ENCODE peak calls at places on chromosomes 1 and 21, in ten cellular contexts. A is GM12864, W is psoas muscle, M is fibroblast of pulmonary artery, G is progenitor cell of endocrine pancreas, H is astrocyte, S is glutamatergic neuron, K is colonic mucosa, I is heart right ventricle, Q is pancreas. T is an unnamed sample.

GRCh38 chr21:40964691-40965090 is 117.7 kb upstream of the DSCAM start:
- DNase-seq in I (no peak), G (no peak), A (no peak), H (peak), K (no peak), W (no peak), M (no peak), Q (no peak), S (no peak), T (no peak)

GRCh38 chr1:209527993-209528392 is 55.5 kb upstream of the CAMK1G start:
- DNase-seq in M (peak), I (no peak), H (peak), G (peak), K (no peak), W (no peak), Q (no peak), S (no peak), A (no peak), T (peak)

GRCh38 chr1:27885114-27885528 is 12.8 kb downstream of the THEMIS2 start:
- DNase-seq in K (no peak), W (no peak), I (no peak), S (no peak), M (no peak), H (no peak), G (no peak), Q (peak), A (no peak), T (no peak)

GRCh38 chr1:60274422-60275419 is 201.2 kb upstream of the C1orf87 start:
- DNase-seq in Q (no peak), W (no peak), M (no peak), H (no peak), S (no peak), A (no peak), G (no peak), I (no peak), K (no peak), T (no peak)

GRCh38 chr1:183812686-183813569 is 8.0 kb downstream of the RGL1 start:
- DNase-seq in M (peak), I (no peak), A (no peak), Q (no peak), W (no peak), K (no peak), H (peak), S (no peak), G (no peak), T (peak)

GRCh38 chr1:29349871-29350491 is 113.7 kb downstream of the PTPRU start:
- DNase-seq in H (no peak), G (no peak), S (no peak), A (no peak), M (no peak), I (no peak), K (no peak), Q (no peak), W (no peak), T (no peak)

GRCh38 chr1:1619917-1620361 is 4.6 kb downstream of the MIB2 start:
- DNase-seq in S (peak), M (no peak), Q (no peak), W (peak), A (no peak), G (no peak), H (no peak), I (no peak), K (no peak), T (peak)

GRCh38 chr1:3911521-3911845 is 11.4 kb upstream of the C1orf174 start:
- DNase-seq in A (no peak), G (no peak), Q (peak), W (no peak), M (no peak), S (no peak), I (no peak), K (no peak), H (no peak), T (no peak)

GRCh38 chr1:3597599-3597964 is 13.7 kb downstream of the MEGF6 start:
- DNase-seq in A (no peak), I (no peak), G (no peak), S (no peak), M (no peak), H (no peak), W (no peak), K (no peak), Q (no peak), T (no peak)

GRCh38 chr1:228108055-228108690 is 926 bp downstream of the MRPL55 start:
- DNase-seq in S (no peak), A (no peak), Q (no peak), H (no peak), I (no peak), K (no peak), G (no peak), M (no peak), W (no peak), T (no peak)

GRCh38 chr1:66395202-66396061 is 138.5 kb upstream of the SGIP1 start:
- DNase-seq in W (no peak), I (no peak), M (peak), K (no peak), A (no peak), Q (no peak), S (no peak), G (no peak), H (no peak), T (no peak)

GRCh38 chr1:97461782-97462181 is 459.1 kb downstream of the DPYD start:
- DNase-seq in S (no peak), H (no peak), K (no peak), G (no peak), I (no peak), A (peak), W (no peak), M (no peak), Q (no peak), T (no peak)

GRCh38 chr21:33412832-33413519 is 9.8 kb downstream of the IFNGR2 start:
- DNase-seq in M (no peak), A (no peak), S (no peak), W (no peak), I (no peak), G (no peak), Q (no peak), H (no peak), K (peak), T (no peak)

GRCh38 chr1:183185941-183186490 is at the start of gene LAMC2:
- DNase-seq in M (no peak), K (peak), H (peak), G (peak), S (peak), A (no peak), Q (peak), I (no peak), W (no peak), T (peak)

GRCh38 chr1:117123274-117123673 is 1.7 kb upstream of the TRIM45 start:
- DNase-seq in S (no peak), G (no peak), I (no peak), H (no peak), M (no peak), K (no peak), Q (no peak), A (no peak), W (no peak), T (no peak)

GRCh38 chr1:117127840-117128239 is 6.3 kb upstream of the TRIM45 start:
- DNase-seq in S (no peak), A (no peak), H (no peak), I (no peak), K (no peak), Q (no peak), G (no peak), W (no peak), M (peak), T (no peak)

GRCh38 chr1:117130526-117130925 is 9.0 kb upstream of the TRIM45 start:
- DNase-seq in Q (no peak), G (no peak), A (no peak), K (no peak), W (no peak), S (no peak), M (no peak), I (no peak), H (no peak), T (no peak)

DNA sequence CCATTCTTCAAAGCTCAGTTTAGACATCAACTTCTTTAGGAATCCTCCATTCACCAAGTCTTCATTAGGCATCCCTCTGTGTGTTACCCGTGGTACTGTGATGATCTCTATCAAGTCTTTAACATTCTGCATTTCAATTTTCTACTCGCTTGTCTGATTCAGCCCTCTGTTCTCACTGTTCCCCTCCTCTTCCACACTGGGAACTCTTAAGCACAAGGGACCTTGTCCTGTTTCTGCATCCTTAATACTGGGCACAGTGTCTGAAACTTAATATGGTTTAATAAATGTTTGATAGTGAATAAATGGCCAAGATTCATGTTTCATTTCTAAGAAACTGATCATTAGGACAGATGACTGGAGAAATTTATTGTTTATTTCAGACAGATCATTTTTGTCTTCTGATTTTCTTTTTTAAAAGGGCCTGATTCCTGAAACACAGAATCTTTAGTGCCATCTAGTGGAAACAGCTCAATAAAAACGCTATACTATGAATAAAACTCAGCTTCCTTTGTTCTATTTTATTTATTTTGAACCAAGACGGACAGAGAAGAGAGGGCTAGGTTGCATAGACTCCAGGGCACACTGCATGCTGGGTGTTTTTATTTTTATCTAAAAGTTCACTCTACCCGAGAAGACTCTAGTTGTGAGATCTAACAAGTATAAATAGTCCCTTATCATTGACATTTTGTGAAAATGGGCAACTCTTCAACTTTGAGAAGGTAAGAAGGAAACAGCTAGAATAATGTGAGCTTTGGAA is 7.0 kb upstream of the TRIM45 start:
- DNase-seq in H (peak), G (no peak), W (no peak), A (no peak), S (no peak), Q (no peak), K (no peak), M (peak), I (no peak), T (no peak)
- TF ChIP-seq CTCF in H (peak), G (peak), W (peak), A (peak), S (peak), Q (peak), K (peak), M (peak), I (peak), T (peak)

GRCh38 chr1:68010094-68010493 is 40.3 kb downstream of the DIRAS3 start:
- DNase-seq in K (no peak), I (no peak), M (peak), S (no peak), H (peak), A (no peak), Q (no peak), G (no peak), W (no peak), T (no peak)
- TF ChIP-seq CTCF in K (no peak), I (no peak), M (peak), S (no peak), H (peak), A (no peak), Q (no peak), G (peak), W (peak), T (peak)

GRCh38 chr1:248688527-248689298 is 13.9 kb downstream of the OR14I1 start:
- DNase-seq in A (peak), S (no peak), H (no peak), Q (no peak), M (no peak), I (no peak), G (no peak), K (no peak), W (no peak), T (no peak)

GRCh38 chr1:248681651-248682050 is 20.9 kb downstream of the OR14I1 start:
- DNase-seq in Q (no peak), G (no peak), H (no peak), K (no peak), M (no peak), S (no peak), A (no peak), W (no peak), I (no peak), T (no peak)

GRCh38 chr1:248691567-248692155 is 10.9 kb downstream of the OR14I1 start:
- DNase-seq in H (no peak), G (no peak), W (no peak), M (no peak), K (no peak), A (no peak), Q (no peak), I (no peak), S (no peak), T (no peak)

GRCh38 chr1:248686815-248687214 is 15.8 kb downstream of the OR14I1 start:
- DNase-seq in H (no peak), S (no peak), W (no peak), G (no peak), M (no peak), K (no peak), I (no peak), Q (no peak), A (peak), T (no peak)
- TF ChIP-seq CTCF in H (no peak), S (no peak), W (no peak), G (no peak), M (no peak), K (peak), I (no peak), Q (no peak), A (peak), T (no peak)

GRCh38 chr1:12031039-12031980 is 12.0 kb downstream of the MIIP start:
- DNase-seq in A (no peak), G (no peak), K (peak), H (no peak), M (peak), W (peak), I (no peak), Q (no peak), S (peak), T (peak)
- TF ChIP-seq CTCF in A (peak), G (peak), K (peak), H (peak), M (peak), W (peak), I (peak), Q (no peak), S (peak), T (peak)

DNA sequence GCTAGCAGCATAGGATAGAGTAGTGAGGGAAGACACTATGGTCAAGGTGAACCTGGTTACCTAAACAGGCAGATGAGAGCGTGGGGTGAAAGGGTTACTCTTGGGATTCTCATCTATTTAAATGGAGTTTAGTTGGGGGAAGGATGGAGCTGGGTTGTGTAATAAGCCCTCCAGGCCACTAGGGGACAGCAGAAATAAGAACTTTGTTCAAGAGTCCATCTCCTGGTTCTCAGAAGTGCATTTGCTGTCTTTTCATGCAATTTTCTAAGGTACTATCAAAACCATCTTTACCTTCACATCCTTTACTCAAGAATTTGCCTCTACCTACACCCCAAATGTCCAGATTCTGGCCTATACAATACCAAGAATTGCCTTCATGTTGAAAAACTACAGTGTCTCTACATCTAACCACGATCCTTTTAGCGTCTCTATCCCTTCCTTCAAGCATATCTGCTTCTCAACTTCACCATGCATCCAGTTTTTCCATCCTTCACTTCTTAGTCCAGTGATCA is 28.0 kb downstream of the SLAMF1 start:
- DNase-seq in S (no peak), Q (no peak), A (no peak), M (no peak), I (no peak), W (no peak), K (no peak), G (no peak), H (no peak), T (no peak)
- TF ChIP-seq CTCF in S (peak), Q (no peak), A (peak), M (peak), I (peak), W (no peak), K (peak), G (peak), H (peak), T (peak)

GRCh38 chr1:234887026-234887910 is 241.4 kb downstream of the TOMM20 start:
- DNase-seq in S (peak), I (peak), H (peak), W (peak), M (peak), Q (no peak), G (no peak), K (no peak), A (no peak), T (no peak)
- TF ChIP-seq CTCF in S (no peak), I (no peak), H (no peak), W (no peak), M (no peak), Q (no peak), G (no peak), K (no peak), A (no peak), T (no peak)

DNA sequence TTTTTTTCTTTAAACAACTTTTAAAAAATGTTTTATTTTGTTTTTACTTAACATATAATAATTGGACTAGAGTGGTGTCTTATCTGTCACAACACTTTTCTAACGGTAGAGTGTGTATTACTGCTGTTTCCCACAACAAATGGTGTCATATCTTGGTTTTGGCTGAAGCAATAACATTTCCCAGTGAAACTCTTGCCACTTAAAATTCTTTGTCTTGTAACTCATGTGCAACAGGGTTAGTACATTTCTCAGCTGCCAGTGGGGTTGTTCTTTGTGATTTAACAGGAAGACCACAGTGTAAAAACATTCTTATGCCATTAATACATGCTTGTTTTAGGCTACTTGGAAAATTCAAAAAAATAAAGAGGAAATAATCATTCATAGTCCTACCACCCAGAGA is 43.5 kb downstream of the ALPL start:
- DNase-seq in W (no peak), A (no peak), I (no peak), S (no peak), Q (no peak), M (peak), K (no peak), G (no peak), H (peak), T (no peak)
- TF ChIP-seq CTCF in W (no peak), A (no peak), I (no peak), S (no peak), Q (no peak), M (no peak), K (no peak), G (no peak), H (no peak), T (no peak)